ENCODE peak calls at places on chromosome 18, in four cellular contexts. J, O, F and Z are unnamed samples.

GRCh38 chr18:2970762-2971659 is 41.9 kb downstream of the LPIN2 start:
- DNase-seq in J (peak), O (no peak), F (no peak), Z (no peak)

GRCh38 chr18:9771261-9771976 is 63.3 kb downstream of the RAB31 start:
- DNase-seq in O (peak), F (no peak), J (peak), Z (peak)

GRCh38 chr18:11518788-11519685 is 90.4 kb upstream of the SLC35G4 start:
- DNase-seq in J (peak), F (no peak), O (peak), Z (peak)

GRCh38 chr18:25883091-25883490 is 207.3 kb downstream of the SS18 start:
- DNase-seq in F (no peak), O (no peak), J (no peak), Z (no peak)

GRCh38 chr18:59308201-59309014 is 10.0 kb downstream of the CPLX4 start:
- DNase-seq in F (no peak), O (peak), J (peak), Z (peak)

GRCh38 chr18:26089247-26090129 is 925 bp downstream of the SS18 start:
- DNase-seq in F (no peak), O (no peak), J (peak), Z (peak)

GRCh38 chr18:75265255-75265654 is 54.7 kb downstream of the TSHZ1 start:
- DNase-seq in O (no peak), F (no peak), J (peak), Z (no peak)

GRCh38 chr18:8359076-8359475 is 250.2 kb upstream of the RAB12 start:
- DNase-seq in J (no peak), O (no peak), F (no peak), Z (no peak)

GRCh38 chr18:59481436-59481835 is 122.4 kb upstream of the LMAN1 start:
- DNase-seq in F (no peak), J (peak), O (no peak), Z (no peak)

GRCh38 chr18:55585586-55586521 is 2.1 kb downstream of the TCF4 start:
- DNase-seq in J (peak), O (no peak), F (no peak), Z (no peak)

GRCh38 chr18:39453882-39454281 is 1888.3 kb upstream of the CELF4 start:
- DNase-seq in J (peak), O (no peak), F (no peak), Z (no peak)

GRCh38 chr18:78949216-78949615 is 30.4 kb upstream of the SALL3 start:
- DNase-seq in F (no peak), J (no peak), O (no peak), Z (no peak)

GRCh38 chr18:43279015-43279758 is 1.9 kb upstream of the SYT4 start:
- DNase-seq in O (no peak), F (no peak), J (no peak), Z (peak)

GRCh38 chr18:9561774-9562173 is 52.6 kb downstream of the PPP4R1 start:
- DNase-seq in J (no peak), F (no peak), O (no peak), Z (no peak)

GRCh38 chr18:1777843-1778242 is 793.5 kb downstream of the METTL4 start:
- DNase-seq in J (no peak), O (no peak), F (no peak), Z (no peak)

GRCh38 chr18:59912007-59912550 is 12.3 kb downstream of the PMAIP1 start:
- DNase-seq in F (no peak), O (no peak), J (no peak), Z (no peak)

GRCh38 chr18:10559566-10560456 is 34.0 kb downstream of the NAPG start:
- DNase-seq in F (peak), J (peak), O (peak), Z (no peak)

GRCh38 chr18:63773616-63774015 is 1.6 kb upstream of the SERPINB7 start:
- DNase-seq in F (no peak), J (no peak), O (no peak), Z (no peak)

GRCh38 chr18:51149605-51150429 is 47.7 kb downstream of the MEX3C start:
- DNase-seq in F (no peak), O (no peak), J (peak), Z (no peak)

GRCh38 chr18:76679259-76679658 is 143.1 kb upstream of the ZNF236 start:
- DNase-seq in F (no peak), J (no peak), O (no peak), Z (no peak)

GRCh38 chr18:9096013-9096383 is 6.5 kb upstream of the NDUFV2 start:
- DNase-seq in J (no peak), F (no peak), O (no peak), Z (no peak)

GRCh38 chr18:12741351-12741750 is 38.5 kb downstream of the PSMG2 start:
- DNase-seq in F (no peak), J (peak), O (no peak), Z (peak)
- TF ChIP-seq ELK1 in F (no peak), J (no peak), O (no peak), Z (no peak)

GRCh38 chr18:22983175-22983574 is 50.0 kb downstream of the RBBP8 start:
- DNase-seq in J (peak), F (no peak), O (peak), Z (peak)

GRCh38 chr18:22987547-22988182 is 54.5 kb downstream of the RBBP8 start:
- DNase-seq in F (no peak), J (no peak), O (no peak), Z (no peak)

GRCh38 chr18:22985250-22985649 is 52.1 kb downstream of the RBBP8 start:
- DNase-seq in J (peak), O (no peak), F (no peak), Z (no peak)

DNA sequence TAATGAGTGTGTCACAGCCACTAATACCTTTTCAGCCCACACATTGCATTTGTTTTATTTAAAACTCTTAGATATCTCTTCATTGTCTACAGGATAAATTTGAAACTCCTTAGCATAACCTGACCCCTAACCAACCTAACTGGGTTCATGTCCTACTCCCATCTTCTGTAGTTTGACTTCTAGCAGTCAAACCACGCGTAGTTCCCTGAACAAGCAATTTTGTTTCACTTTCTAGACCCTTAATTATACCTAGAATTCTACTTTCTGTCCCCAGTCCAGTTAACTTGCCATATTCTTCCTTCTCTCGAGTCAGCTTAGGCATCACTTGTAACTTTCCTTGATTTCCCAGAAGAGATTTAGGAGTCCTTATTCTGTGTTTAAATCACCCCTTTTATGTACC is 55.1 kb downstream of the RBBP8 start:
- DNase-seq in F (no peak), J (no peak), O (no peak), Z (no peak)
- TF ChIP-seq ELK1 in F (no peak), J (no peak), O (no peak), Z (no peak)

GRCh38 chr18:34972765-34973414 is 68.3 kb upstream of the MAPRE2 start:
- DNase-seq in J (no peak), F (no peak), O (no peak), Z (no peak)

GRCh38 chr18:34965108-34965507 is 76.1 kb upstream of the MAPRE2 start:
- DNase-seq in O (no peak), J (no peak), F (no peak), Z (no peak)

GRCh38 chr18:34971313-34971712 is 69.9 kb upstream of the MAPRE2 start:
- DNase-seq in J (peak), O (no peak), F (no peak), Z (peak)

GRCh38 chr18:34965511-34965910 is 75.7 kb upstream of the MAPRE2 start:
- DNase-seq in J (no peak), O (no peak), F (no peak), Z (no peak)

GRCh38 chr18:34970106-34970505 is 71.1 kb upstream of the MAPRE2 start:
- DNase-seq in F (no peak), O (no peak), J (peak), Z (no peak)
- TF ChIP-seq ELK1 in F (no peak), O (no peak), J (no peak), Z (no peak)

DNA sequence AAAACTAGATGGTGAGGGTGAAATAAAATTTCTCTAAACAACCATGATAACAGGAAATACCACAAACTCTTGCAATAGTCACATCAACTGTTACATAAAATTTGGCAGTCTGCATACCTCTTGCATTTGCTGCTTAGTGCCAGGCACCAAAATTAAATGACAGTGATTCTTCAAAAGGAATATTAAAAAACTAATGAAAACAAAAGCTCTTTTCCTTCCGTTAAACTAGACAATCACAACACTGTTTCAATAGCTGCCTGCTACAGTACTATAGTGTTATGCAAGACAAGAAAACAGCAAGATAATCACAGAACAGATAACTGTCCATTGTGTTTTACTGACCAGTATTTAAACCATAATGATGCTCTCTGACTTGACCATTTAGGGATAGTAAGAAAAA is 239.0 kb upstream of the SMAD7 start:
- DNase-seq in F (no peak), J (no peak), O (no peak), Z (no peak)
- TF ChIP-seq ELK1 in F (no peak), J (no peak), O (no peak), Z (no peak)

GRCh38 chr18:31680836-31681568 is 3.4 kb downstream of the B4GALT6 start:
- DNase-seq in J (no peak), F (no peak), O (peak), Z (peak)

GRCh38 chr18:31679806-31680793 is 4.3 kb downstream of the B4GALT6 start:
- DNase-seq in O (no peak), J (no peak), F (no peak), Z (no peak)

GRCh38 chr18:31678425-31678824 is 6.0 kb downstream of the B4GALT6 start:
- DNase-seq in O (no peak), F (no peak), J (no peak), Z (no peak)

GRCh38 chr18:31677592-31677991 is 6.8 kb downstream of the B4GALT6 start:
- DNase-seq in F (no peak), J (no peak), O (no peak), Z (no peak)

GRCh38 chr18:31679133-31679731 is 5.1 kb downstream of the B4GALT6 start:
- DNase-seq in O (no peak), J (peak), F (no peak), Z (peak)
- TF ChIP-seq ELK1 in O (no peak), J (no peak), F (no peak), Z (no peak)

GRCh38 chr18:53795061-53795460 is 429.4 kb downstream of the MBD2 start:
- DNase-seq in F (no peak), J (no peak), O (no peak), Z (no peak)

GRCh38 chr18:53798516-53798915 is 426.0 kb downstream of the MBD2 start:
- DNase-seq in O (no peak), F (no peak), J (no peak), Z (no peak)

GRCh38 chr18:53797998-53798397 is 426.5 kb downstream of the MBD2 start:
- DNase-seq in J (no peak), F (no peak), O (no peak), Z (no peak)

GRCh38 chr18:53795610-53796009 is 428.9 kb downstream of the MBD2 start:
- DNase-seq in F (no peak), J (no peak), O (no peak), Z (no peak)

DNA sequence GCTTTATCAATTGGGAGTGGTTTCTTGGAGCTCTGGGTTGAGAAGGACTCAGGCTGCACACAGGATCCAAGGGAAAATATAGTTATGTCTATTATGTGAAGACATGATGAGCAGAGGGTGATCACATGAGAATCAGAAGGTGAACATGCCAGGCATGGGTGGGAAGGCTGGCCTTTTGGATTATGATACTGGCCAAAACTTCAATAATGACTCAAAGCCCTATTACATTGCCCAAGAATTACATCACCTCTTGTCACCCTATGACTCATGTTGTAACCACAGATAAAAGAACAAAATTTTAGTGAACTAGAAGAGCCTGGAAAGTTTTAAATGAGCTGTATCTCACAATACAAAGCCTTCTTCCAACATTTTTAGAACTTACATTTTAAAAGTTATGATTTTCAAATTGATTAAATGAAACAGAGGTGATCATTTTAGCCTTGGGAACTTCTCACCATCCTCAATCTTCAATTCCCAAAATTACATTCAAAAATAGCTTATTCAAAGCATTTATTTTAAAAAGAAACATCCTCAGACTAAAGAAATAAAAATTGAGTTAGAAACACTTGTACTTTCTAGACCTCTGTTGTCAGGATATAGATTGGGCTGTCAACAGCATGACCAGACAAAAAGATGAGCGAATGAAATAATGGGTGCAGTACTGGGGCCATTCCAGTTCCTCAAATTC is 428.3 kb downstream of the MBD2 start:
- DNase-seq in F (no peak), O (no peak), J (peak), Z (no peak)
- TF ChIP-seq ELK1 in F (no peak), O (no peak), J (no peak), Z (no peak)